ENCODE peak calls at places on chromosomes 7 and 10, in four cellular contexts. One of them, this sample, is unnamed.
A peak's percentile ranks its signal among the peaks of the same experiment; 100 is the strongest.

GRCh38 chr10:132273304-132273944 is 34.3 kb downstream of the STK32C start:
- DNase-seq in K562: no peak
- DNase-seq in GM12878: no peak
- DNase-seq in HepG2: no peak
- DNase-seq in this sample: no peak

GRCh38 chr7:109246330-109247077 is 676.8 kb downstream of the DNAJB9 start:
- DNase-seq in K562: no peak
- DNase-seq in HepG2: no peak
- DNase-seq in GM12878: no peak
- DNase-seq in this sample: no peak

GRCh38 chr10:77770081-77770867 is 132.7 kb upstream of the KCNMA1 start:
- DNase-seq in GM12878: no peak
- DNase-seq in K562: no peak
- DNase-seq in HepG2: no peak
- DNase-seq in this sample: no peak

GRCh38 chr10:89073719-89074118 is 83.1 kb downstream of the FAS start:
- DNase-seq in HepG2: no peak
- DNase-seq in GM12878: no peak
- DNase-seq in K562: no peak
- DNase-seq in this sample: no peak

GRCh38 chr10:95542330-95542729 is 18.8 kb downstream of the SORBS1 start:
- DNase-seq in K562: no peak
- DNase-seq in HepG2: no peak
- DNase-seq in GM12878: no peak
- DNase-seq in this sample: no peak

GRCh38 chr7:63043657-63044543 is 954.7 kb upstream of the ZNF722 start:
- DNase-seq in HepG2: peak; percentile 0
- DNase-seq in K562: no peak
- DNase-seq in GM12878: no peak
- DNase-seq in this sample: no peak

GRCh38 chr10:79038841-79039201 is 29.9 kb upstream of the ZMIZ1 start:
- DNase-seq in GM12878: no peak
- DNase-seq in HepG2: no peak
- DNase-seq in K562: peak; percentile 87
- DNase-seq in this sample: peak; percentile 57

GRCh38 chr10:72728462-72728861 is 36.5 kb downstream of the MCU start:
- DNase-seq in HepG2: no peak
- DNase-seq in K562: no peak
- DNase-seq in GM12878: no peak
- DNase-seq in this sample: no peak

GRCh38 chr7:78141533-78142281 is 343.1 kb downstream of the PHTF2 start:
- DNase-seq in GM12878: no peak
- DNase-seq in HepG2: no peak
- DNase-seq in K562: no peak
- DNase-seq in this sample: no peak

GRCh38 chr10:652226-652625 is 37.2 kb downstream of the DIP2C start:
- DNase-seq in GM12878: no peak
- DNase-seq in HepG2: no peak
- DNase-seq in K562: no peak
- DNase-seq in this sample: no peak

GRCh38 chr7:105015631-105015965 is 1.6 kb downstream of the KMT2E start:
- DNase-seq in GM12878: no peak
- DNase-seq in K562: peak; percentile 72
- DNase-seq in HepG2: no peak
- DNase-seq in this sample: no peak

GRCh38 chr10:111211241-111211640 is 134.4 kb downstream of the ADRA2A start:
- DNase-seq in GM12878: no peak
- DNase-seq in HepG2: no peak
- DNase-seq in K562: no peak
- DNase-seq in this sample: no peak

GRCh38 chr10:44297963-44298362 is 86.9 kb downstream of the CXCL12 start:
- DNase-seq in K562: no peak
- DNase-seq in GM12878: no peak
- DNase-seq in HepG2: no peak
- DNase-seq in this sample: no peak

GRCh38 chr7:36205844-36206243 is 52.8 kb downstream of the EEPD1 start:
- DNase-seq in GM12878: no peak
- DNase-seq in K562: no peak
- DNase-seq in HepG2: no peak
- DNase-seq in this sample: no peak

GRCh38 chr7:34064511-34065158 is 159.3 kb downstream of the BMPER start:
- DNase-seq in K562: no peak
- DNase-seq in GM12878: no peak
- DNase-seq in HepG2: no peak
- DNase-seq in this sample: no peak

DNA sequence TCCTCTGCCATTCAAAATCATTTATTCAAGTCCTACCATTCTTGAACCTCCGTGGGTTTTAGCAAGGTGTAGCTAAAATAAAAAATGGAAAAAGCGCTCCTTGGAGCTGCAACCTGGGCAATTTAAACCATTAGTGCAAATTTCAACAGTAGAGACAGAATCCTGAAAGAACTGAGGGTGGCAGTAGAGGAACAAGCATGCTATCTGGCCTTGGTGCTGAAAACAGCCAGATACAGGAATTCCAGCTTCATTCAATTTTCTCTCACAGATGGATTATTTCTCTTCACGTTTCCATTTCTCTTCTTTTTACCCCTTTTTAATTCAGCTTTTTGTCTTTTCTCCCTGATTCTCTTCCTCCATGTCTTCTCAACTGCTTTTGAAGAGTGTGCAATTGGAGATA is 77.7 kb downstream of the OTUD1 start:
- DNase-seq in K562: no peak
- DNase-seq in HepG2: peak; percentile 17
- DNase-seq in GM12878: no peak
- DNase-seq in this sample: no peak
- TF ChIP-seq CBFB in K562: no peak
- TF ChIP-seq CBFB in HepG2: no peak
- TF ChIP-seq CBFB in GM12878: no peak
- TF ChIP-seq CBFB in this sample: no peak

GRCh38 chr10:8235253-8236027 is 181.0 kb downstream of the GATA3 start:
- DNase-seq in HepG2: no peak
- DNase-seq in GM12878: no peak
- DNase-seq in K562: peak; percentile 70
- DNase-seq in this sample: peak; percentile 32
- TF ChIP-seq ETV6 in HepG2: no peak
- TF ChIP-seq ETV6 in GM12878: no peak
- TF ChIP-seq ETV6 in K562: no peak
- TF ChIP-seq ETV6 in this sample: no peak

GRCh38 chr7:97580205-97580604 is 151.7 kb upstream of the TAC1 start:
- DNase-seq in GM12878: no peak
- DNase-seq in HepG2: no peak
- DNase-seq in K562: no peak
- DNase-seq in this sample: no peak
- TF ChIP-seq ATF3 in GM12878: no peak
- TF ChIP-seq ATF3 in HepG2: no peak
- TF ChIP-seq ATF3 in K562: no peak
- TF ChIP-seq ATF3 in this sample: no peak

GRCh38 chr7:22666732-22667131 is 60.3 kb upstream of the IL6 start:
- DNase-seq in K562: peak; percentile 39
- DNase-seq in GM12878: no peak
- DNase-seq in HepG2: no peak
- DNase-seq in this sample: no peak

GRCh38 chr7:22667187-22667561 is 59.8 kb upstream of the IL6 start:
- DNase-seq in HepG2: no peak
- DNase-seq in K562: no peak
- DNase-seq in GM12878: no peak
- DNase-seq in this sample: peak; percentile 16

GRCh38 chr7:22667562-22668239 is 59.3 kb upstream of the IL6 start:
- DNase-seq in GM12878: no peak
- DNase-seq in K562: peak; percentile 54
- DNase-seq in HepG2: no peak
- DNase-seq in this sample: peak; percentile 19

GRCh38 chr7:22664988-22665798 is 61.8 kb upstream of the IL6 start:
- DNase-seq in HepG2: no peak
- DNase-seq in GM12878: no peak
- DNase-seq in K562: no peak
- DNase-seq in this sample: no peak

DNA sequence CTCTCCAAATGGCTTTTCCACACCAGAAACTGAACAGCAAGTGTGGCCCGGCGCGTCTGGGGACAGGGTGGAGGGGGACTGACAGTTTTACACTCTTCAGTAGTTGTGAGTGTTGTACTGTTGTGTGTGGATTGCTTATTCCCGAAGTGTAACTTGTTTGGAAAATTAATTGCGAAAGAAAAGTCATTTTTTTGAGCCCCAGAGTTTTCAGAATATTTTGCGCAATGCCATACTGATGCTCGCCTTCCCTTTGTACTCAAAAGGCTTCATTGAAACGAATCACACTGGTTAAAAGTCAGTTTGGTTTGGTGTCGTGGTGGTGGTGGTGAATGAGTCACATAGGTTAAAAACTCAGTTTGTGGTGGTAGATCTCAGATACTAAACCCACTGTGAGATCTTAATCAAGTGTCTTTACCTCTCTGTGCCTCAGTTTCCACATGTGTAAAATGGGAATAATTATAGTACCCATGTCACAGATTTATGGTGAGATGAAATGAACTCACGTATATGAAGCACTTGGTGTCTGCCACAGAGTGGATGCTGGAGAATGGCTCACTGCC is 61.1 kb upstream of the IL6 start:
- DNase-seq in HepG2: no peak
- DNase-seq in K562: no peak
- DNase-seq in GM12878: no peak
- DNase-seq in this sample: no peak
- TF ChIP-seq CBFB in HepG2: no peak
- TF ChIP-seq CBFB in K562: no peak
- TF ChIP-seq CBFB in GM12878: no peak
- TF ChIP-seq CBFB in this sample: no peak

GRCh38 chr7:158740657-158741293 is 36.2 kb upstream of the NCAPG2 start:
- DNase-seq in HepG2: no peak
- DNase-seq in GM12878: no peak
- DNase-seq in K562: peak; percentile 87
- DNase-seq in this sample: no peak
- TF ChIP-seq ETV6 in HepG2: no peak
- TF ChIP-seq ETV6 in GM12878: no peak
- TF ChIP-seq ETV6 in K562: no peak
- TF ChIP-seq ETV6 in this sample: no peak

DNA sequence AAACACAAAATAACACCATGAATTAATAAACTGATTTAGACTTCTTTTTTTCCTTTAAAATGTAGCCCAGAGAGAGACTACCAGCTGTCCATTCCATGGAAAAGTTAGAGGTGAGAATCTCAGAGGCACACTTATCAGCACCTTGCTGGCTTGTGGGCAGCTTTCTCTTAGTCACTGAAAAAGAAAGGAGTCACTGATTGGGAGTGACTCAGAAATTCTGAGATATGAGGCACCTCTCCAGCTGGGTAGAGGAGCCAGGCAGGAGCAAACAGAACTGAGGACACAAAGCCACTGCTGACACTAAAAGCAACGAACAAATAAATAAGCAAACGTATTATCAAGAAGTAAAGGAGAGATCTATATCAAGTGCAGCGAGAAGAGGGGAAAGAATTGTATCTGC is 310.6 kb downstream of the PARD3 start:
- DNase-seq in HepG2: peak; percentile 26
- DNase-seq in GM12878: no peak
- DNase-seq in K562: peak; percentile 16
- DNase-seq in this sample: no peak
- TF ChIP-seq ATF3 in HepG2: no peak
- TF ChIP-seq ATF3 in GM12878: no peak
- TF ChIP-seq ATF3 in K562: no peak
- TF ChIP-seq ATF3 in this sample: no peak

GRCh38 chr10:5538446-5538845 is 13.7 kb downstream of the CALML3 start:
- DNase-seq in HepG2: no peak
- DNase-seq in GM12878: no peak
- DNase-seq in K562: no peak
- DNase-seq in this sample: no peak
- TF ChIP-seq CBFB in HepG2: no peak
- TF ChIP-seq CBFB in GM12878: no peak
- TF ChIP-seq CBFB in K562: no peak
- TF ChIP-seq CBFB in this sample: no peak

This sample was measured in WTC11.